ENCODE peak calls at places on chromosomes 2 and 18, in ten cellular contexts. T is dorsolateral prefrontal cortex; Z is upper lobe of right lung; D is CD4-positive, alpha-beta T cell; G is HL-60; Y is heart right ventricle; N is fibroblast of lung; L is WERI-Rb-1; E is adrenal gland; U is cardiac muscle cell. B is an unnamed sample.

GRCh38 chr2:132667716-132668115 is 2.3 kb downstream of the LYPD1 start:
- DNase-seq in T (no peak), Z (no peak), D (no peak), G (no peak), Y (no peak), N (no peak), L (no peak), E (no peak), U (no peak), B (no peak)

GRCh38 chr18:75625966-75626365 is 198.5 kb upstream of the SMIM21 start:
- DNase-seq in T (no peak), Z (no peak), D (no peak), G (no peak), Y (no peak), N (no peak), L (no peak), E (no peak), U (no peak), B (no peak)

GRCh38 chr2:153622285-153622684 is 143.7 kb upstream of the RPRM start:
- DNase-seq in T (no peak), Z (no peak), D (no peak), G (no peak), Y (no peak), N (no peak), L (no peak), E (no peak), U (no peak), B (no peak)

GRCh38 chr2:20568501-20569463 is 82.1 kb downstream of the HS1BP3 start:
- DNase-seq in T (no peak), Z (peak; percentile 47), D (no peak), G (no peak), Y (no peak), N (no peak), L (no peak), E (no peak), U (no peak), B (no peak)

GRCh38 chr2:32976409-32977063 is 29.8 kb downstream of the LTBP1 start:
- DNase-seq in T (no peak), Z (no peak), D (no peak), G (no peak), Y (no peak), N (no peak), L (no peak), E (no peak), U (no peak), B (no peak)

GRCh38 chr2:42101641-42102605 is 54.1 kb downstream of the PKDCC start:
- DNase-seq in T (no peak), Z (peak; percentile 93), D (peak; percentile 89), G (peak; percentile 56), Y (peak; percentile 76), N (peak; percentile 80), L (no peak), E (peak; percentile 77), U (no peak), B (peak; percentile 53)

GRCh38 chr2:136118819-136119716 is 1.1 kb upstream of the CXCR4 start:
- DNase-seq in T (peak; percentile 31), Z (peak; percentile 87), D (peak; percentile 95), G (no peak), Y (peak; percentile 59), N (no peak), L (peak; percentile 66), E (peak; percentile 75), U (peak; percentile 54), B (no peak)

GRCh38 chr2:9660154-9660553 is 29.4 kb upstream of the YWHAQ start:
- DNase-seq in T (no peak), Z (no peak), D (no peak), G (no peak), Y (no peak), N (no peak), L (no peak), E (no peak), U (no peak), B (no peak)

GRCh38 chr2:190581997-190582396 is 47.5 kb upstream of the NEMP2 start:
- DNase-seq in T (no peak), Z (no peak), D (no peak), G (no peak), Y (no peak), N (no peak), L (no peak), E (no peak), U (no peak), B (no peak)

GRCh38 chr2:190587106-190587505 is 52.6 kb upstream of the NEMP2 start:
- DNase-seq in T (no peak), Z (no peak), D (no peak), G (no peak), Y (no peak), N (no peak), L (no peak), E (no peak), U (no peak), B (no peak)

GRCh38 chr2:190582761-190583506 is 48.4 kb upstream of the NEMP2 start:
- DNase-seq in T (no peak), Z (no peak), D (no peak), G (no peak), Y (no peak), N (peak; percentile 14), L (no peak), E (no peak), U (no peak), B (no peak)

GRCh38 chr2:190585000-190585678 is 50.6 kb upstream of the NEMP2 start:
- DNase-seq in T (no peak), Z (no peak), D (no peak), G (no peak), Y (no peak), N (no peak), L (no peak), E (no peak), U (no peak), B (no peak)

GRCh38 chr2:190583507-190584337 is 49.2 kb upstream of the NEMP2 start:
- DNase-seq in T (no peak), Z (no peak), D (no peak), G (no peak), Y (peak; percentile 72), N (no peak), L (no peak), E (peak; percentile 59), U (no peak), B (no peak)
- H3K27ac ChIP-seq in T (peak overlapping the region; percentile 61), Z (no peak overlapping the region), D (no peak overlapping the region), G (no peak overlapping the region), Y (peak overlapping the region; percentile 54), N (no peak overlapping the region), L (no peak overlapping the region), E (no peak overlapping the region), U (no peak overlapping the region), B (peak overlapping the region; percentile 4)

GRCh38 chr2:144495227-144495933 is 24.5 kb downstream of the ZEB2 start:
- DNase-seq in T (no peak), Z (no peak), D (no peak), G (no peak), Y (no peak), N (no peak), L (no peak), E (no peak), U (no peak), B (no peak)

GRCh38 chr2:144496660-144497598 is 23.0 kb downstream of the ZEB2 start:
- DNase-seq in T (no peak), Z (no peak), D (no peak), G (no peak), Y (no peak), N (no peak), L (no peak), E (no peak), U (no peak), B (no peak)

GRCh38 chr2:144493027-144493809 is 26.7 kb downstream of the ZEB2 start:
- DNase-seq in T (no peak), Z (no peak), D (no peak), G (no peak), Y (no peak), N (no peak), L (no peak), E (no peak), U (no peak), B (no peak)

GRCh38 chr2:144498215-144498614 is 21.7 kb downstream of the ZEB2 start:
- DNase-seq in T (no peak), Z (no peak), D (no peak), G (no peak), Y (no peak), N (no peak), L (no peak), E (no peak), U (no peak), B (no peak)

GRCh38 chr2:144496067-144496466 is 23.9 kb downstream of the ZEB2 start:
- DNase-seq in T (no peak), Z (no peak), D (no peak), G (no peak), Y (no peak), N (no peak), L (no peak), E (no peak), U (no peak), B (no peak)
- H3K27ac ChIP-seq in T (peak overlapping the region; percentile 85), Z (peak overlapping the region; percentile 5), D (no peak overlapping the region), G (peak overlapping the region; percentile 11), Y (peak overlapping the region; percentile 57), N (peak overlapping the region; percentile 40), L (no peak overlapping the region), E (peak overlapping the region; percentile 48), U (peak overlapping the region; percentile 77), B (peak overlapping the region; percentile 53)

DNA sequence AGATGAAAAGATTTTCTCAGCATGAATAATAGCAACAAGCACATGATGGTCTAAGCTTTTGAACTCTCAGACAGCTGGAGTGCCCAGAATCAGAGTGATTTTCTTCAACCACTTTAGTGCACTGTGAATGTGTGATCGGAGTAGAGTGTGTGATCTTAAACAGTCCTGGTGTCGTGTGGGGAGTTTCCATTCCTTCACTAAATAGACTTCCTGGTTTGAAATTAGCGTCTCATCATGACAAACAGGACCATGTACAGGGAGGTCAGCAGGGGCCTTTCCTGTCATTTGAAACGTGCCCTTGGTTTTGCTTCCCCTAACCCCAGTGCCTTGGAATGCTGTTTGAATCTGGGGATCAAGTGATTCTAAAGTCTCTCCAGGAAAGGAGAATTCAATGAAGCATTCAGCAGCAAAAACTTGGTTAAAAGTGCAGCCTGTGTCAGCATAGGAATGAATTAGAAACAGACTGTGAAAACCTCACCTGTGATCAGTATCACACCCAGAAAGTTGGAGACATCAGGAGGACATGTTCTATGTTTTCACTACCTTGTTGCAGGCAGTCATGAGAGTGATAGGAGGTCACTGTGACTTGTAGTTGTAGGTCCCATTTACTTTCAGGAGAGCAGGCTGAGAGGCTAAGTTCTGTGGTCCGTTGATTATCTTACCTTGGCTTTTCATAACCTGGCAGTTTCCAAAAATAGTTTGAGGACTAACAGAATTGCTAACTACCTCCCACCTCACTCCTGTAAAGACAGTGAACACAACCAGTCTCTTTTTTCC is 400.3 kb downstream of the MTX2 start:
- DNase-seq in T (no peak), Z (no peak), D (no peak), G (no peak), Y (no peak), N (no peak), L (no peak), E (no peak), U (peak; percentile 57), B (no peak)
- H3K27ac ChIP-seq in T (no peak overlapping the region), Z (no peak overlapping the region), D (no peak overlapping the region), G (no peak overlapping the region), Y (no peak overlapping the region), N (no peak overlapping the region), L (no peak overlapping the region), E (peak overlapping the region; percentile 32), U (peak overlapping the region; percentile 93), B (no peak overlapping the region)

DNA sequence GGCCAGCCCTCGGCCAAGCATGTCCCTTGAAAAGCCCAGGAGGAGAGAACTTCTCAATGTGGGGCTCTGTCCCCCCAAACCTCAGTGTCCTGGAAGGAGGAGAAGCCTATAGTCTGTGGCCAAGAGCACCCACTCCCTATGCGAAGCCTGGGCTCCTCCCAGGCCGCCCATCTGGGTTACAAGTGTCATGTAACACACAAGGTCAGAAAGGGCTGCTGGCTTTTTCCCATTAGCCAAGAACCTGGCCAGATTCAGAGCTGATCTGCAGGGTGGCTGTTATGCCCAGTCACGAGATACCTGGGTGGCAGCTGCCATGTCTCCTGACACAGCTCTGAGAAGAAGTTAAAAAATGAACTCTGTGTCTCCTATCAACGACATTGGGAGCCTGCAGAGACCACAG is 170.7 kb downstream of the TNS1 start:
- DNase-seq in T (no peak), Z (no peak), D (no peak), G (no peak), Y (no peak), N (no peak), L (no peak), E (peak; percentile 85), U (no peak), B (no peak)
- H3K27ac ChIP-seq in T (no peak overlapping the region), Z (peak overlapping the region; percentile 25), D (no peak overlapping the region), G (no peak overlapping the region), Y (peak overlapping the region; percentile 47), N (no peak overlapping the region), L (no peak overlapping the region), E (peak overlapping the region; percentile 69), U (no peak overlapping the region), B (no peak overlapping the region)